ENCODE peak calls at places on chromosomes 12 and 14, in ten cellular contexts. T is mammary epithelial cell; K is gastrocnemius medialis; J is AG09319; R is CD4-positive, alpha-beta T cell; M is uterus; Z is cardiac muscle cell; G is AG10803; U is Calu3; L is astrocyte of the cerebellum. V is an unnamed sample.

GRCh38 chr12:67457799-67458680 is 188.9 kb downstream of the CAND1 start:
- DNase-seq in T (peak), K (no peak), J (no peak), R (no peak), M (no peak), Z (no peak), G (peak), U (no peak), L (no peak), V (no peak)

GRCh38 chr12:108447168-108447840 is 67.8 kb upstream of the FICD start:
- DNase-seq in T (no peak), K (no peak), J (no peak), R (no peak), M (no peak), Z (no peak), G (peak), U (no peak), L (no peak), V (no peak)

GRCh38 chr12:131637986-131638385 is 72.9 kb upstream of the SFSWAP start:
- DNase-seq in T (no peak), K (no peak), J (no peak), R (no peak), M (no peak), Z (no peak), G (no peak), U (no peak), L (no peak), V (no peak)

GRCh38 chr14:78752789-78753188 is 582.6 kb downstream of the NRXN3 start:
- DNase-seq in T (peak), K (no peak), J (no peak), R (no peak), M (no peak), Z (no peak), G (no peak), U (peak), L (no peak), V (no peak)

GRCh38 chr12:50058743-50059312 is 1.4 kb downstream of the ASIC1 start:
- DNase-seq in T (no peak), K (no peak), J (no peak), R (no peak), M (no peak), Z (no peak), G (no peak), U (no peak), L (no peak), V (no peak)

GRCh38 chr12:16189849-16190248 is 87.6 kb downstream of the SLC15A5 start:
- DNase-seq in T (peak), K (no peak), J (peak), R (no peak), M (no peak), Z (peak), G (peak), U (no peak), L (no peak), V (peak)

GRCh38 chr14:71932229-71932951 is at the start of gene RGS6:
- DNase-seq in T (peak), K (no peak), J (no peak), R (no peak), M (no peak), Z (peak), G (no peak), U (peak), L (no peak), V (no peak)

GRCh38 chr14:64549805-64550538 is at the start of gene PPP1R36:
- DNase-seq in T (no peak), K (no peak), J (no peak), R (peak), M (no peak), Z (peak), G (peak), U (peak), L (no peak), V (no peak)

GRCh38 chr12:130104596-130105253 is 57.5 kb upstream of the FZD10 start:
- DNase-seq in T (no peak), K (no peak), J (no peak), R (no peak), M (no peak), Z (peak), G (no peak), U (no peak), L (no peak), V (no peak)

GRCh38 chr12:31361730-31362114 is 35.8 kb upstream of the SINHCAF start:
- DNase-seq in T (no peak), K (no peak), J (no peak), R (no peak), M (no peak), Z (no peak), G (no peak), U (no peak), L (no peak), V (no peak)

GRCh38 chr14:71193663-71194062 is 286.4 kb downstream of the PCNX1 start:
- DNase-seq in T (no peak), K (no peak), J (no peak), R (no peak), M (no peak), Z (no peak), G (no peak), U (no peak), L (no peak), V (peak)

GRCh38 chr14:100372357-100373048 is 49.4 kb downstream of the SLC25A47 start:
- DNase-seq in T (no peak), K (no peak), J (no peak), R (no peak), M (no peak), Z (no peak), G (no peak), U (no peak), L (no peak), V (no peak)

GRCh38 chr12:108911915-108912314 is 32.0 kb downstream of the DAO start:
- DNase-seq in T (peak), K (no peak), J (no peak), R (no peak), M (no peak), Z (no peak), G (no peak), U (peak), L (no peak), V (no peak)

GRCh38 chr12:6664902-6665301 is 2.0 kb upstream of the ING4 start:
- DNase-seq in T (no peak), K (no peak), J (no peak), R (no peak), M (no peak), Z (no peak), G (peak), U (no peak), L (no peak), V (no peak)

GRCh38 chr12:104638218-104638617 is 181.5 kb downstream of the CHST11 start:
- DNase-seq in T (no peak), K (no peak), J (no peak), R (no peak), M (no peak), Z (no peak), G (no peak), U (no peak), L (no peak), V (no peak)

GRCh38 chr12:49487605-49488004 is 51.2 kb upstream of the KCNH3 start:
- DNase-seq in T (no peak), K (no peak), J (no peak), R (no peak), M (no peak), Z (no peak), G (no peak), U (no peak), L (no peak), V (no peak)

GRCh38 chr12:42235426-42235825 is 2.6 kb downstream of the YAF2 start:
- DNase-seq in T (no peak), K (peak), J (no peak), R (no peak), M (peak), Z (no peak), G (no peak), U (no peak), L (no peak), V (no peak)

GRCh38 chr14:39033371-39033770 is 69.7 kb downstream of the SEC23A start:
- DNase-seq in T (no peak), K (no peak), J (no peak), R (no peak), M (no peak), Z (no peak), G (no peak), U (no peak), L (no peak), V (peak)

GRCh38 chr14:39036760-39037159 is 66.3 kb downstream of the SEC23A start:
- DNase-seq in T (no peak), K (no peak), J (no peak), R (no peak), M (no peak), Z (no peak), G (no peak), U (no peak), L (no peak), V (no peak)

GRCh38 chr14:39038542-39038941 is 64.5 kb downstream of the SEC23A start:
- DNase-seq in T (no peak), K (no peak), J (no peak), R (no peak), M (no peak), Z (no peak), G (no peak), U (no peak), L (no peak), V (no peak)

GRCh38 chr14:39034481-39035296 is 68.3 kb downstream of the SEC23A start:
- DNase-seq in T (no peak), K (no peak), J (no peak), R (no peak), M (no peak), Z (peak), G (no peak), U (no peak), L (no peak), V (no peak)

GRCh38 chr14:39035336-39035735 is 67.7 kb downstream of the SEC23A start:
- DNase-seq in T (no peak), K (no peak), J (no peak), R (no peak), M (no peak), Z (no peak), G (no peak), U (no peak), L (no peak), V (no peak)
- TF ChIP-seq CTCF in T (no peak), K (no peak), J (no peak), R (no peak), M (no peak), Z (no peak), G (no peak), U (no peak), L (no peak), V (no peak)

GRCh38 chr12:105775351-105775750 is 363.4 kb downstream of the NUAK1 start:
- DNase-seq in T (peak), K (no peak), J (no peak), R (no peak), M (no peak), Z (no peak), G (peak), U (no peak), L (no peak), V (peak)
- TF ChIP-seq CTCF in T (no peak), K (no peak), J (no peak), R (no peak), M (no peak), Z (peak), G (peak), U (no peak), L (no peak), V (peak)

DNA sequence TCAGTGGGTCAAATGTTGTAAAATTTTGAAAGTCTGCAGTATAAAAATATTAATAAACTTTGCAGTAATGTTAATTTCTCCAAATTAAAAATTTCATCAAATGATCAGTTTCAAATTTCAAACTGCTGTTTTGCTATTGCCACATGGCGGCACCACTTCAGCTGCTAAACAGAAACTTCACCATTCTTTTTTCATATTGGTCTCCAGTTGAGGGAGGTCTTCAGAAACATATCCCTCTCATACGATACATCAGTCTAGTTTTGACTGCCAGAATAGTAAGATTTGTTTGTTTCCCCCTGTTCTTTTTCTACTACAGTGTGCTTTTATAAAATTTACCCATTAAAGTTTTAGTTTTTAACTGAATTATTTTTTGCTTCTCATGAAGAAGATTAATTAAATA is 4.2 kb upstream of the TRHDE start:
- DNase-seq in T (no peak), K (no peak), J (no peak), R (no peak), M (no peak), Z (no peak), G (no peak), U (no peak), L (no peak), V (no peak)
- TF ChIP-seq CTCF in T (peak), K (no peak), J (peak), R (no peak), M (no peak), Z (no peak), G (peak), U (no peak), L (peak), V (peak)

GRCh38 chr14:37197421-37198272 is at the start of gene MIPOL1:
- DNase-seq in T (peak), K (peak), J (peak), R (no peak), M (peak), Z (peak), G (peak), U (peak), L (peak), V (peak)
- TF ChIP-seq CTCF in T (no peak), K (peak), J (peak), R (no peak), M (peak), Z (peak), G (peak), U (no peak), L (peak), V (peak)

V was measured in HFFc6.